ENCODE peak calls at places on chromosomes 1 and 21, in four cellular contexts. J is germinal center, A is tibial artery, F is naive B cell. G is an unnamed sample.

GRCh38 chr1:204659061-204659460 is 26.5 kb downstream of the LRRN2 start:
- DNase-seq in J (no peak), A (no peak), F (no peak), G (no peak)

GRCh38 chr1:97797403-97798183 is 123.2 kb downstream of the DPYD start:
- DNase-seq in J (no peak), A (no peak), F (no peak), G (no peak)

GRCh38 chr1:229116114-229116513 is 154.8 kb upstream of the RAB4A start:
- DNase-seq in J (no peak), A (no peak), F (no peak), G (no peak)

GRCh38 chr21:31283025-31283424 is 61.0 kb downstream of the TIAM1 start:
- DNase-seq in J (no peak), A (no peak), F (no peak), G (no peak)

GRCh38 chr1:103514920-103515503 is 10.5 kb upstream of the RNPC3 start:
- DNase-seq in J (peak), A (no peak), F (peak), G (peak)

GRCh38 chr1:3052501-3052900 is 16.5 kb upstream of the PRDM16 start:
- DNase-seq in J (no peak), A (peak), F (no peak), G (no peak)

GRCh38 chr1:59484090-59484489 is 187.2 kb downstream of the FGGY start:
- DNase-seq in J (no peak), A (no peak), F (no peak), G (no peak)

GRCh38 chr1:23449918-23450317 is 25.4 kb upstream of the TCEA3 start:
- DNase-seq in J (no peak), A (no peak), F (no peak), G (no peak)

GRCh38 chr1:12447849-12448312 is 170.1 kb downstream of the DHRS3 start:
- DNase-seq in J (no peak), A (no peak), F (no peak), G (no peak)

GRCh38 chr1:51044199-51044598 is 57.8 kb upstream of the C1orf185 start:
- DNase-seq in J (no peak), A (no peak), F (no peak), G (no peak)

GRCh38 chr1:107803579-107803978 is 161.4 kb downstream of the VAV3 start:
- DNase-seq in J (no peak), A (no peak), F (no peak), G (no peak)

GRCh38 chr1:31957701-31958674 is 19.8 kb upstream of the PTP4A2 start:
- DNase-seq in J (no peak), A (no peak), F (no peak), G (peak)

GRCh38 chr1:39692152-39693064 is 1.2 kb upstream of the HPCAL4 start:
- DNase-seq in J (no peak), A (no peak), F (no peak), G (no peak)

GRCh38 chr1:97691325-97691724 is 229.5 kb downstream of the DPYD start:
- DNase-seq in J (no peak), A (no peak), F (no peak), G (no peak)

GRCh38 chr1:233245191-233245765 is 50.2 kb downstream of the PCNX2 start:
- DNase-seq in J (no peak), A (no peak), F (no peak), G (no peak)

GRCh38 chr1:78277253-78277652 is 213.5 kb upstream of the PTGFR start:
- DNase-seq in J (no peak), A (no peak), F (no peak), G (no peak)

GRCh38 chr21:33855190-33855589 is 60.4 kb downstream of the ATP5PO start:
- DNase-seq in J (no peak), A (no peak), F (no peak), G (no peak)

GRCh38 chr1:167922023-167922422 is 8.1 kb upstream of the ADCY10 start:
- DNase-seq in J (no peak), A (no peak), F (no peak), G (no peak)

GRCh38 chr1:94063379-94063778 is 57.6 kb downstream of the ABCA4 start:
- DNase-seq in J (no peak), A (no peak), F (no peak), G (no peak)

GRCh38 chr1:248686815-248687214 is 15.8 kb downstream of the OR14I1 start:
- DNase-seq in J (peak), A (no peak), F (peak), G (peak)

GRCh38 chr21:42160111-42160949 is 58.6 kb upstream of the ABCG1 start:
- DNase-seq in J (no peak), A (no peak), F (no peak), G (no peak)

GRCh38 chr1:40722622-40723021 is 31.1 kb downstream of the NFYC start:
- DNase-seq in J (no peak), A (no peak), F (no peak), G (no peak)

GRCh38 chr1:111837398-111837797 is 81.7 kb downstream of the DDX20 start:
- DNase-seq in J (no peak), A (no peak), F (no peak), G (no peak)

GRCh38 chr1:167121375-167122120 is 27.7 kb downstream of the STYXL2 start:
- DNase-seq in J (peak), A (no peak), F (no peak), G (no peak)

GRCh38 chr1:57704231-57704630 is 280.4 kb upstream of the DAB1 start:
- DNase-seq in J (no peak), A (no peak), F (no peak), G (no peak)

G was measured in GM06990.